ENCODE peak calls at places on chromosomes 3 and 15, in six cellular contexts. I, U, N, Q, E and X are unnamed samples.

GRCh38 chr3:159679900-159680299 is 308.7 kb upstream of the IL12A start:
- DNase-seq in I (no peak), U (no peak), N (no peak), Q (no peak), E (no peak), X (no peak)

GRCh38 chr3:157201648-157202278 is 41.8 kb upstream of the CCNL1 start:
- DNase-seq in I (peak), U (peak), N (peak), Q (no peak), E (peak), X (peak)

GRCh38 chr3:9912294-9912935 is 4.5 kb upstream of the IL17RC start:
- DNase-seq in I (no peak), U (no peak), N (no peak), Q (no peak), E (peak), X (no peak)

GRCh38 chr3:37221407-37221806 is 47.0 kb upstream of the LRRFIP2 start:
- DNase-seq in I (no peak), U (peak), N (no peak), Q (no peak), E (peak), X (peak)

GRCh38 chr15:22866066-22866465 is 27.6 kb downstream of the NIPA2 start:
- DNase-seq in I (no peak), U (no peak), N (no peak), Q (peak), E (peak), X (no peak)

GRCh38 chr3:155232605-155233004 is 60.9 kb downstream of the STRIT1 start:
- DNase-seq in I (no peak), U (peak), N (no peak), Q (no peak), E (peak), X (no peak)

GRCh38 chr3:70748593-70748992 is 436.2 kb upstream of the MDFIC2 start:
- DNase-seq in I (no peak), U (no peak), N (no peak), Q (no peak), E (no peak), X (no peak)

GRCh38 chr3:145760036-145760435 is 400.9 kb downstream of the PLOD2 start:
- DNase-seq in I (no peak), U (no peak), N (no peak), Q (no peak), E (no peak), X (no peak)

GRCh38 chr15:38253448-38253847 is 812 bp downstream of the SPRED1 start:
- DNase-seq in I (no peak), U (peak), N (peak), Q (no peak), E (peak), X (no peak)

GRCh38 chr3:44077267-44077666 is 164.4 kb upstream of the TOPAZ1 start:
- DNase-seq in I (peak), U (no peak), N (no peak), Q (no peak), E (peak), X (no peak)

GRCh38 chr15:63514533-63514943 is 10.1 kb downstream of the USP3 start:
- DNase-seq in I (no peak), U (no peak), N (no peak), Q (no peak), E (peak), X (peak)

GRCh38 chr3:173617490-173617889 is 219.9 kb downstream of the NLGN1 start:
- DNase-seq in I (peak), U (no peak), N (no peak), Q (peak), E (no peak), X (no peak)

GRCh38 chr15:95693917-95694316 is 636.6 kb upstream of the NR2F2 start:
- DNase-seq in I (no peak), U (peak), N (no peak), Q (no peak), E (no peak), X (no peak)

GRCh38 chr3:42036483-42036823 is 54.7 kb upstream of the TRAK1 start:
- DNase-seq in I (no peak), U (peak), N (peak), Q (no peak), E (peak), X (peak)

GRCh38 chr15:74821091-74821789 is 5.2 kb upstream of the CPLX3 start:
- DNase-seq in I (no peak), U (no peak), N (no peak), Q (no peak), E (no peak), X (no peak)

GRCh38 chr15:92578096-92578835 is 77.3 kb downstream of the FAM174B start:
- DNase-seq in I (no peak), U (no peak), N (no peak), Q (no peak), E (no peak), X (no peak)

GRCh38 chr15:79339588-79340314 is 28.8 kb downstream of the TMED3 start:
- DNase-seq in I (no peak), U (peak), N (peak), Q (no peak), E (peak), X (peak)

GRCh38 chr3:183515968-183516851 is 39.3 kb downstream of the KLHL6 start:
- DNase-seq in I (no peak), U (no peak), N (no peak), Q (no peak), E (no peak), X (no peak)